ENCODE peak calls at places on chromosomes 5 and 9, in nine cellular contexts. Q is memory B cell; Y is lower lobe of right lung; X is CD8-positive, alpha-beta T cell; G is activated T-helper 9 cell treated with anti-CD3 and anti-CD28 coated beads, Interleukin-2, amount 50 U/mL, for 16 hours; C is kidney glomerular epithelial cell; R is HCEC 1CT; I is GM13976; J is head of caudate nucleus. S is an unnamed sample.

GRCh38 chr9:84438391-84438790 is 97.8 kb upstream of the SLC28A3 start:
- DNase-seq in Y (no peak), J (no peak), G (no peak), I (no peak), R (no peak), Q (no peak), X (no peak), C (no peak), S (no peak)

GRCh38 chr9:136881691-136882108 is 4.6 kb upstream of the TRAF2 start:
- DNase-seq in G (peak; percentile 38), I (peak; percentile 78), Q (no peak), R (no peak), X (peak; percentile 34), Y (no peak), C (no peak), J (no peak), S (peak; percentile 63)

GRCh38 chr5:134939500-134939899 is 28.2 kb upstream of the CATSPER3 start:
- DNase-seq in G (no peak), Y (no peak), Q (no peak), J (no peak), C (no peak), I (no peak), R (no peak), X (no peak), S (no peak)

GRCh38 chr9:107810493-107810931 is 320.9 kb upstream of the KLF4 start:
- DNase-seq in X (no peak), C (no peak), Q (no peak), R (peak; percentile 48), I (no peak), Y (peak; percentile 55), G (no peak), J (no peak), S (no peak)

GRCh38 chr9:88041447-88041846 is 67.1 kb upstream of the CDK20 start:
- DNase-seq in C (no peak), X (no peak), R (peak; percentile 20), Q (no peak), J (no peak), G (no peak), I (no peak), Y (no peak), S (no peak)

GRCh38 chr5:60576425-60576824 is 123.5 kb downstream of the DEPDC1B start:
- DNase-seq in J (no peak), Q (no peak), C (no peak), G (no peak), I (no peak), R (no peak), Y (no peak), X (no peak), S (no peak)

GRCh38 chr5:81235287-81236072 is 2.4 kb downstream of the CKMT2 start:
- DNase-seq in J (no peak), I (no peak), R (no peak), X (no peak), Q (no peak), G (no peak), C (no peak), Y (no peak), S (no peak)

GRCh38 chr5:115375922-115376321 is 79.5 kb upstream of the CCDC112 start:
- DNase-seq in X (no peak), J (no peak), I (no peak), C (no peak), R (peak; percentile 25), Y (peak; percentile 52), G (no peak), Q (no peak), S (no peak)

GRCh38 chr5:172686111-172686510 is 45.0 kb downstream of the NEURL1B start:
- DNase-seq in Q (no peak), G (no peak), X (no peak), R (no peak), J (no peak), I (no peak), C (no peak), Y (no peak), S (no peak)

GRCh38 chr5:147504001-147504400 is 5.9 kb downstream of the DPYSL3 start:
- DNase-seq in X (no peak), I (no peak), Q (no peak), J (no peak), C (peak; percentile 43), G (no peak), Y (no peak), R (peak; percentile 45), S (no peak)

GRCh38 chr5:72141440-72142271 is 34.4 kb downstream of the MAP1B start:
- DNase-seq in Q (no peak), C (peak; percentile 77), Y (no peak), R (peak; percentile 99), I (no peak), X (no peak), G (no peak), J (no peak), S (no peak)

GRCh38 chr5:23742701-23743100 is 235.3 kb downstream of the PRDM9 start:
- DNase-seq in C (no peak), R (no peak), X (no peak), Y (no peak), J (no peak), G (no peak), Q (no peak), I (no peak), S (no peak)

GRCh38 chr9:135447126-135447525 is 32.5 kb upstream of the PPP1R26 start:
- DNase-seq in Q (no peak), R (no peak), X (no peak), C (no peak), I (no peak), J (no peak), Y (no peak), G (no peak), S (no peak)

GRCh38 chr5:669111-669841 is 23.9 kb downstream of the TPPP start:
- DNase-seq in C (no peak), Y (peak; percentile 49), X (peak; percentile 26), I (peak; percentile 72), Q (no peak), R (no peak), J (peak; percentile 87), G (peak; percentile 40), S (peak; percentile 30)

GRCh38 chr5:143749581-143750204 is 62.3 kb upstream of the HMHB1 start:
- DNase-seq in C (no peak), G (no peak), Y (no peak), X (no peak), J (no peak), Q (no peak), R (peak; percentile 22), I (no peak), S (no peak)

GRCh38 chr5:10808347-10809212 is 47.5 kb upstream of the DAP start:
- DNase-seq in Y (no peak), C (no peak), Q (no peak), R (no peak), I (no peak), X (no peak), G (no peak), J (no peak), S (no peak)

GRCh38 chr9:92328225-92328624 is 2.5 kb downstream of the CENPP start:
- DNase-seq in Y (no peak), C (peak; percentile 4), G (no peak), J (no peak), X (no peak), I (peak; percentile 39), Q (no peak), R (peak; percentile 68), S (no peak)

GRCh38 chr9:80605793-80606192 is 1034.0 kb downstream of the TLE4 start:
- DNase-seq in R (no peak), C (no peak), Y (no peak), G (no peak), I (no peak), Q (no peak), J (no peak), X (no peak), S (no peak)

GRCh38 chr9:99105152-99106043 is 485 bp downstream of the TGFBR1 start:
- DNase-seq in J (peak; percentile 28), Q (peak; percentile 21), C (peak; percentile 26), X (peak; percentile 19), G (peak; percentile 4), Y (peak; percentile 91), R (peak; percentile 76), I (peak; percentile 91), S (peak; percentile 35)